ENCODE peak calls at places on chromosomes 12 and 14, in four cellular contexts. X is T-helper 2 cell, Q is NCI-H1417, V is H7. W is an unnamed sample.

GRCh38 chr12:4664111-4664510 is 15.2 kb downstream of the NDUFA9 start:
- DNase-seq in X (no peak), V (no peak), Q (no peak), W (no peak)

GRCh38 chr12:88993655-88994054 is 358.6 kb downstream of the DUSP6 start:
- DNase-seq in Q (no peak), V (no peak), X (no peak), W (no peak)

GRCh38 chr12:46556105-46556559 is 183.6 kb upstream of the SLC38A2 start:
- DNase-seq in Q (no peak), V (no peak), X (no peak), W (no peak)

GRCh38 chr14:89060191-89060590 is 235.7 kb downstream of the TTC8 start:
- DNase-seq in V (no peak), X (no peak), Q (no peak), W (no peak)

GRCh38 chr12:12018454-12018853 is 52.3 kb upstream of the BCL2L14 start:
- DNase-seq in Q (no peak), X (no peak), V (no peak), W (no peak)

GRCh38 chr12:124995200-124995961 is 1.9 kb downstream of the BRI3BP start:
- DNase-seq in X (no peak), V (peak), Q (no peak), W (no peak)

GRCh38 chr14:50943943-50944646 is at the start of gene PYGL:
- DNase-seq in X (no peak), V (peak), Q (peak), W (no peak)

GRCh38 chr12:87661770-87662402 is 367.3 kb downstream of the C12orf50 start:
- DNase-seq in X (no peak), Q (no peak), V (no peak), W (no peak)

GRCh38 chr14:100761481-100761880 is 34.8 kb downstream of the DLK1 start:
- DNase-seq in Q (no peak), V (no peak), X (no peak), W (no peak)

GRCh38 chr14:66360526-66360925 is 125.6 kb upstream of the CCDC196 start:
- DNase-seq in Q (peak), X (no peak), V (no peak), W (no peak)

GRCh38 chr14:64089920-64090319 is 204.3 kb downstream of the ESR2 start:
- DNase-seq in Q (no peak), V (peak), X (no peak), W (no peak)

GRCh38 chr12:25725874-25726273 is 172.8 kb upstream of the LMNTD1 start:
- DNase-seq in V (no peak), X (no peak), Q (no peak), W (no peak)

GRCh38 chr12:55727643-55728184 is 1.1 kb downstream of the CD63 start:
- DNase-seq in X (no peak), Q (peak), V (peak), W (no peak)

GRCh38 chr14:104317500-104317805 is 179.1 kb downstream of the KIF26A start:
- DNase-seq in X (no peak), Q (no peak), V (no peak), W (no peak)

GRCh38 chr14:91929700-91930099 is 17.8 kb downstream of the FBLN5 start:
- DNase-seq in V (no peak), Q (no peak), X (no peak), W (no peak)

GRCh38 chr14:50533806-50534205 is 1.4 kb upstream of the MAP4K5 start:
- DNase-seq in Q (no peak), V (no peak), X (no peak), W (no peak)

GRCh38 chr14:23648764-23649460 is 12.7 kb downstream of the DHRS2 start:
- DNase-seq in X (no peak), Q (no peak), V (no peak), W (no peak)

GRCh38 chr14:21300892-21301291 is 21.0 kb downstream of the RPGRIP1 start:
- DNase-seq in V (peak), X (peak), Q (peak), W (peak)

GRCh38 chr12:110316861-110317260 is 35.8 kb downstream of the ATP2A2 start:
- DNase-seq in Q (no peak), X (no peak), V (no peak), W (no peak)

GRCh38 chr14:75401356-75401755 is 26.5 kb upstream of the JDP2 start:
- DNase-seq in V (peak), X (no peak), Q (peak), W (no peak)

GRCh38 chr12:124152733-124153132 is 142.2 kb upstream of the RFLNA start:
- DNase-seq in V (no peak), Q (no peak), X (no peak), W (no peak)

GRCh38 chr12:51921017-51921725 is 13.9 kb downstream of the ACVRL1 start:
- DNase-seq in X (no peak), Q (no peak), V (peak), W (no peak)

GRCh38 chr14:51396222-51396815 is 156.3 kb downstream of the TMX1 start:
- DNase-seq in Q (no peak), V (no peak), X (no peak), W (no peak)

GRCh38 chr12:25681580-25681979 is 128.5 kb upstream of the LMNTD1 start:
- DNase-seq in X (no peak), Q (no peak), V (no peak), W (no peak)

GRCh38 chr12:98653866-98654493 is 8.9 kb downstream of the APAF1 start:
- DNase-seq in V (peak), X (peak), Q (peak), W (no peak)

GRCh38 chr12:105319691-105320209 is 10.7 kb upstream of the C12orf75 start:
- DNase-seq in V (no peak), Q (no peak), X (no peak), W (peak)

GRCh38 chr12:115872919-115873357 is 404.6 kb downstream of the MED13L start:
- DNase-seq in Q (peak), V (peak), X (no peak), W (no peak)

GRCh38 chr14:99395904-99396530 is 84.6 kb downstream of the SETD3 start:
- DNase-seq in X (peak), Q (peak), V (no peak), W (no peak)

GRCh38 chr14:106556665-106557289 is 1030.4 kb downstream of the TMEM121 start:
- DNase-seq in X (peak), V (no peak), Q (peak), W (peak)

GRCh38 chr14:42374332-42374731 is 767.7 kb downstream of the LRFN5 start:
- DNase-seq in X (no peak), V (no peak), Q (no peak), W (no peak)

GRCh38 chr14:29222671-29223268 is 456.2 kb downstream of the FOXG1 start:
- DNase-seq in V (peak), X (no peak), Q (peak), W (no peak)

W was measured in effector CD8-positive, alpha-beta T cell.